ENCODE peak calls at places on chromosome X, in seven cellular contexts. G is heart right ventricle, D is neuronal stem cell, Q is GM12864, J is tibial nerve, T is AG10803, R is GM23248. P is an unnamed sample.

GRCh38 chrX:10536744-10537143 is 83.6 kb downstream of the MID1 start:
- DNase-seq in Q (no peak), G (no peak), R (no peak), J (no peak), D (no peak), T (no peak), P (no peak)

GRCh38 chrX:19122641-19123009 is 357 bp upstream of the ADGRG2 start:
- DNase-seq in D (no peak), G (no peak), Q (no peak), R (no peak), T (no peak), J (no peak), P (no peak)

GRCh38 chrX:91414710-91415109 is 19.9 kb upstream of the PABPC5 start:
- DNase-seq in Q (no peak), R (peak; percentile 51), J (no peak), G (no peak), T (peak; percentile 15), D (no peak), P (no peak)

GRCh38 chrX:16870861-16871584 is 861 bp upstream of the RBBP7 start:
- DNase-seq in J (peak; percentile 5), G (peak; percentile 4), T (peak; percentile 19), D (peak; percentile 5), R (peak; percentile 31), Q (no peak), P (no peak)

GRCh38 chrX:10833299-10834169 is 213.1 kb upstream of the MID1 start:
- DNase-seq in G (peak; percentile 2), R (peak; percentile 61), D (peak; percentile 18), T (peak; percentile 25), J (peak; percentile 4), Q (no peak), P (peak; percentile 51)

GRCh38 chrX:121504148-121504547 is 456.7 kb downstream of the GLUD2 start:
- DNase-seq in R (no peak), G (no peak), J (no peak), D (no peak), Q (no peak), T (no peak), P (no peak)

GRCh38 chrX:49001521-49002090 is 458 bp downstream of the GRIPAP1 start:
- DNase-seq in T (peak; percentile 30), R (peak; percentile 50), Q (peak; percentile 26), D (peak; percentile 18), J (peak; percentile 5), G (peak; percentile 11), P (peak; percentile 41)

GRCh38 chrX:20382518-20383291 is 116.0 kb upstream of the RPS6KA3 start:
- DNase-seq in T (no peak), D (no peak), G (no peak), Q (no peak), R (peak; percentile 41), J (no peak), P (no peak)

GRCh38 chrX:12802741-12803140 is 11.5 kb downstream of the PRPS2 start:
- DNase-seq in J (no peak), Q (no peak), T (peak; percentile 8), R (no peak), D (no peak), G (no peak), P (peak; percentile 34)

GRCh38 chrX:41468647-41469323 is 21.6 kb downstream of the NYX start:
- DNase-seq in R (peak; percentile 20), D (no peak), T (no peak), G (no peak), J (no peak), Q (no peak), P (peak; percentile 80)

GRCh38 chrX:65581661-65582339 is 47.2 kb upstream of the LAS1L start:
- DNase-seq in R (peak; percentile 69), D (peak; percentile 36), J (peak; percentile 63), T (peak; percentile 56), Q (peak; percentile 42), G (peak; percentile 61), P (peak; percentile 65)

GRCh38 chrX:15988661-15989603 is 134.3 kb upstream of the AP1S2 start:
- DNase-seq in T (peak; percentile 83), R (peak; percentile 73), J (no peak), G (peak; percentile 45), Q (no peak), D (no peak), P (peak; percentile 53)

GRCh38 chrX:151006410-151007109 is 23.4 kb downstream of the HMGB3 start:
- DNase-seq in D (no peak), J (no peak), G (no peak), R (no peak), T (no peak), Q (no peak), P (no peak)

GRCh38 chrX:150903110-150903508 is 4.6 kb upstream of the CD99L2 start:
- DNase-seq in G (no peak), Q (no peak), T (no peak), R (no peak), J (no peak), D (no peak), P (no peak)

GRCh38 chrX:81378550-81378949 is 176.6 kb downstream of the SH3BGRL start:
- DNase-seq in D (no peak), J (no peak), R (no peak), T (no peak), Q (no peak), G (no peak), P (no peak)

GRCh38 chrX:45164021-45164621 is 36.6 kb downstream of the DIPK2B start:
- DNase-seq in Q (no peak), D (no peak), J (no peak), R (no peak), T (no peak), G (peak; percentile 30), P (peak; percentile 11)

GRCh38 chrX:81229208-81229607 is 27.3 kb downstream of the SH3BGRL start:
- DNase-seq in J (no peak), T (no peak), G (no peak), D (no peak), Q (no peak), R (no peak), P (no peak)

GRCh38 chrX:2647627-2648026 is 43.5 kb upstream of the CD99 start:
- DNase-seq in R (no peak), D (no peak), G (no peak), J (no peak), T (no peak), Q (no peak), P (no peak)

GRCh38 chrX:23953908-23954269 is 46.1 kb downstream of the CXorf58 start:
- DNase-seq in J (no peak), T (no peak), Q (no peak), G (no peak), D (no peak), R (no peak), P (no peak)

GRCh38 chrX:138740361-138740760 is 28.8 kb upstream of the FGF13 start:
- DNase-seq in G (no peak), J (no peak), Q (no peak), D (no peak), T (no peak), R (no peak), P (no peak)

GRCh38 chrX:74613350-74614192 is 853 bp downstream of the RLIM start:
- DNase-seq in R (peak; percentile 68), Q (no peak), T (peak; percentile 39), G (no peak), D (no peak), J (no peak), P (peak; percentile 46)

GRCh38 chrX:129679856-129680255 is 25.1 kb upstream of the APLN start:
- DNase-seq in D (no peak), G (no peak), R (peak; percentile 56), Q (no peak), T (no peak), J (no peak), P (no peak)

GRCh38 chrX:109830157-109830703 is 97.2 kb upstream of the ACSL4 start:
- DNase-seq in R (peak; percentile 6), J (no peak), G (no peak), Q (no peak), T (no peak), D (no peak), P (no peak)

GRCh38 chrX:18789916-18790315 is 82.5 kb downstream of the PPEF1 start:
- DNase-seq in Q (no peak), J (no peak), T (no peak), D (no peak), R (no peak), G (no peak), P (no peak)

GRCh38 chrX:81355436-81355835 is 153.5 kb downstream of the SH3BGRL start:
- DNase-seq in J (no peak), D (no peak), R (no peak), G (no peak), Q (no peak), T (no peak), P (no peak)

GRCh38 chrX:2462780-2463179 is 38.0 kb downstream of the DHRSX start:
- DNase-seq in T (no peak), R (no peak), G (no peak), D (no peak), J (no peak), Q (no peak), P (no peak)

GRCh38 chrX:7927259-7928167 is at the start of gene PNPLA4:
- DNase-seq in R (peak; percentile 68), G (peak; percentile 63), J (peak; percentile 20), T (peak; percentile 58), D (peak; percentile 66), Q (peak; percentile 68), P (peak; percentile 80)

GRCh38 chrX:7921750-7922149 is 5.5 kb downstream of the PNPLA4 start:
- DNase-seq in T (no peak), R (no peak), Q (no peak), G (no peak), D (no peak), J (no peak), P (no peak)

GRCh38 chrX:7926501-7926900 is 712 bp downstream of the PNPLA4 start:
- DNase-seq in G (no peak), J (no peak), D (no peak), T (no peak), R (peak; percentile 10), Q (no peak), P (peak; percentile 3)

GRCh38 chrX:7926914-7927258 is 327 bp downstream of the PNPLA4 start:
- DNase-seq in J (no peak), T (no peak), D (no peak), Q (no peak), G (no peak), R (no peak), P (no peak)

GRCh38 chrX:7925867-7926472 is 1.2 kb downstream of the PNPLA4 start:
- DNase-seq in D (peak; percentile 35), J (peak; percentile 25), Q (peak; percentile 40), G (peak; percentile 37), R (peak; percentile 54), T (peak; percentile 59), P (peak; percentile 82)
- H3K4me3 ChIP-seq in D (no peak overlapping the region), J (no peak overlapping the region), Q (no peak overlapping the region), G (no peak overlapping the region), R (no peak overlapping the region), T (no peak overlapping the region), P (no peak overlapping the region)

GRCh38 chrX:153179131-153179530 is at the start of gene MAGEA1:
- DNase-seq in T (no peak), R (no peak), J (no peak), Q (no peak), G (no peak), D (no peak), P (no peak)
- H3K4me3 ChIP-seq in T (no peak within 1 kb of the TSS), R (no peak within 1 kb of the TSS), J (no peak within 1 kb of the TSS), Q (no peak within 1 kb of the TSS), G (no peak within 1 kb of the TSS), D (no peak within 1 kb of the TSS), P (no peak within 1 kb of the TSS)

GRCh38 chrX:1249101-1249887 is 19.3 kb upstream of the CSF2RA start:
- DNase-seq in Q (no peak), R (peak; percentile 36), D (peak; percentile 64), G (peak; percentile 64), J (peak; percentile 32), T (peak; percentile 19), P (peak; percentile 7)
- H3K4me3 ChIP-seq in Q (no peak overlapping the region), R (no peak overlapping the region), D (no peak overlapping the region), G (peak overlapping the region; percentile 29), J (no peak overlapping the region), T (no peak overlapping the region), P (no peak overlapping the region)

GRCh38 chrX:39328661-39329060 is 527.4 kb downstream of the MID1IP1 start:
- DNase-seq in Q (no peak), R (no peak), T (no peak), G (no peak), D (no peak), J (no peak), P (no peak)
- H3K4me3 ChIP-seq in Q (no peak overlapping the region), R (no peak overlapping the region), T (no peak overlapping the region), G (no peak overlapping the region), D (no peak overlapping the region), J (no peak overlapping the region), P (no peak overlapping the region)

P was measured in choroid plexus epithelial cell.